ENCODE peak calls at places on chromosomes 1 and 21, in five cellular contexts. Q is hepatocyte; Y is memory B cell; W is stimulated activated CD8-positive, alpha-beta memory T cell treated with anti-CD3 and anti-CD28 coated beads, Interleukin-4, amount 100 ng/mL, for 24 hours; I is HTR-8/SVneo. V is an unnamed sample.

GRCh38 chr21:36615274-36615964 is 83.5 kb upstream of the SIM2 start:
- DNase-seq in Q (no peak), Y (no peak), W (no peak), I (peak), V (peak)

GRCh38 chr1:154973344-154974085 is 966 bp upstream of the CKS1B start:
- DNase-seq in Q (peak), Y (peak), W (peak), I (peak), V (peak)

GRCh38 chr1:1371741-1372711 is 3.0 kb downstream of the AURKAIP1 start:
- DNase-seq in Q (peak), Y (peak), W (peak), I (peak), V (peak)

GRCh38 chr21:17359781-17360180 is 153.1 kb upstream of the CXADR start:
- DNase-seq in Q (no peak), Y (no peak), W (no peak), I (no peak), V (no peak)

GRCh38 chr1:219174672-219175564 is 1.2 kb downstream of the LYPLAL1 start:
- DNase-seq in Q (peak), Y (peak), W (no peak), I (peak), V (peak)

GRCh38 chr1:22527122-22527521 is 36.2 kb upstream of the EPHA8 start:
- DNase-seq in Q (no peak), Y (no peak), W (no peak), I (no peak), V (no peak)

GRCh38 chr1:228901936-228902681 is 166.8 kb downstream of the RHOU start:
- DNase-seq in Q (no peak), Y (no peak), W (no peak), I (no peak), V (no peak)

GRCh38 chr1:180282401-180282800 is 52.3 kb downstream of the LHX4 start:
- DNase-seq in Q (no peak), Y (no peak), W (no peak), I (no peak), V (no peak)

GRCh38 chr1:219990782-219991510 is 55.4 kb downstream of the EPRS1 start:
- DNase-seq in Q (peak), Y (no peak), W (no peak), I (peak), V (peak)

GRCh38 chr1:185315364-185316108 is 1.5 kb downstream of the IVNS1ABP start:
- DNase-seq in Q (peak), Y (no peak), W (no peak), I (no peak), V (peak)

GRCh38 chr1:206816390-206817287 is 44.3 kb upstream of the IL10 start:
- DNase-seq in Q (peak), Y (no peak), W (no peak), I (no peak), V (no peak)

GRCh38 chr1:23371987-23372386 is 2.4 kb upstream of the ZNF436 start:
- DNase-seq in Q (no peak), Y (no peak), W (no peak), I (no peak), V (no peak)

GRCh38 chr1:239792157-239792556 is 299.5 kb upstream of the FMN2 start:
- DNase-seq in Q (no peak), Y (no peak), W (no peak), I (no peak), V (no peak)

GRCh38 chr1:22428672-22429071 is 23.0 kb upstream of the ZBTB40 start:
- DNase-seq in Q (peak), Y (no peak), W (no peak), I (peak), V (peak)

GRCh38 chr21:42236693-42237092 is 17.8 kb downstream of the ABCG1 start:
- DNase-seq in Q (no peak), Y (no peak), W (no peak), I (no peak), V (no peak)

GRCh38 chr1:182229907-182230522 is 161.6 kb downstream of the GLUL start:
- DNase-seq in Q (no peak), Y (no peak), W (no peak), I (no peak), V (no peak)

GRCh38 chr1:247385283-247385682 is 30.7 kb upstream of the NLRP3 start:
- DNase-seq in Q (no peak), Y (no peak), W (no peak), I (no peak), V (no peak)

GRCh38 chr1:218739426-218739825 is 394.3 kb downstream of the TGFB2 start:
- DNase-seq in Q (no peak), Y (no peak), W (no peak), I (no peak), V (no peak)

GRCh38 chr1:180415985-180416633 is 86.3 kb downstream of the ACBD6 start:
- DNase-seq in Q (peak), Y (no peak), W (no peak), I (peak), V (peak)

GRCh38 chr1:232890340-232890953 is 60.0 kb upstream of the NTPCR start:
- DNase-seq in Q (no peak), Y (no peak), W (no peak), I (no peak), V (no peak)

GRCh38 chr1:36207339-36207738 is 16.9 kb upstream of the THRAP3 start:
- DNase-seq in Q (no peak), Y (no peak), W (no peak), I (no peak), V (no peak)

GRCh38 chr1:65216989-65217388 is 69.0 kb downstream of the AK4 start:
- DNase-seq in Q (no peak), Y (no peak), W (no peak), I (no peak), V (no peak)

GRCh38 chr1:35763211-35763610 is 6.6 kb downstream of the CLSPN start:
- DNase-seq in Q (no peak), Y (no peak), W (no peak), I (no peak), V (no peak)